ENCODE peak calls at places on chromosomes 2 and 18, in four cellular contexts. O, P, I and D are unnamed samples.

GRCh38 chr2:136117391-136117841 is 533 bp downstream of the CXCR4 start:
- DNase-seq in P (no peak), I (peak; percentile 34), O (peak; percentile 71), D (no peak)

GRCh38 chr18:24108621-24109020 is 30.2 kb upstream of the CABYR start:
- DNase-seq in I (no peak), P (no peak), O (no peak), D (no peak)

GRCh38 chr2:71727562-71727961 is 274.2 kb downstream of the DYSF start:
- DNase-seq in P (no peak), I (no peak), O (no peak), D (no peak)

GRCh38 chr18:22882084-22882483 is 51.0 kb upstream of the RBBP8 start:
- DNase-seq in I (no peak), P (no peak), O (no peak), D (no peak)

GRCh38 chr2:20616341-20616871 is 34.5 kb downstream of the HS1BP3 start:
- DNase-seq in I (no peak), O (no peak), P (no peak), D (no peak)

GRCh38 chr2:61670591-61671503 is 132.7 kb upstream of the XPO1 start:
- DNase-seq in O (peak; percentile 51), I (no peak), P (peak; percentile 55), D (no peak)

GRCh38 chr18:63022429-63023022 is 297.0 kb downstream of the BCL2 start:
- DNase-seq in P (no peak), O (no peak), I (no peak), D (no peak)

GRCh38 chr2:206971805-206972204 is 32.5 kb downstream of the CPO start:
- DNase-seq in O (no peak), I (no peak), P (peak; percentile 57), D (peak; percentile 47)

GRCh38 chr2:74072542-74072941 is 75.2 kb downstream of the BOLA3 start:
- DNase-seq in O (no peak), P (no peak), I (no peak), D (no peak)

GRCh38 chr2:19750136-19750535 is 151.6 kb downstream of the TTC32 start:
- DNase-seq in P (no peak), O (no peak), I (no peak), D (no peak)